ENCODE peak calls at places on chromosomes 11 and 22, in ten cellular contexts. One of them, this sample, is unnamed.

GRCh38 chr11:70568504-70569172 is 170.3 kb downstream of the CTTN start:
- DNase-seq in adrenal gland: no peak
- DNase-seq in effector memory CD4-positive, alpha-beta T cell: no peak
- DNase-seq in transverse colon: peak; percentile 49
- DNase-seq in tibial nerve: no peak
- DNase-seq in neuronal stem cell: no peak
- DNase-seq in cardiac muscle cell: peak; percentile 56
- DNase-seq in IMR-90: peak; percentile 24
- DNase-seq in uterus: peak; percentile 27
- DNase-seq in upper lobe of right lung: peak; percentile 67
- DNase-seq in this sample: peak; percentile 53

GRCh38 chr11:35210886-35211546 is 72.0 kb downstream of the CD44 start:
- DNase-seq in adrenal gland: no peak
- DNase-seq in effector memory CD4-positive, alpha-beta T cell: no peak
- DNase-seq in transverse colon: no peak
- DNase-seq in tibial nerve: no peak
- DNase-seq in neuronal stem cell: no peak
- DNase-seq in cardiac muscle cell: no peak
- DNase-seq in IMR-90: no peak
- DNase-seq in uterus: no peak
- DNase-seq in upper lobe of right lung: no peak
- DNase-seq in this sample: no peak

GRCh38 chr11:9753031-9753430 is 89.2 kb downstream of the SWAP70 start:
- DNase-seq in adrenal gland: no peak
- DNase-seq in effector memory CD4-positive, alpha-beta T cell: no peak
- DNase-seq in transverse colon: no peak
- DNase-seq in tibial nerve: no peak
- DNase-seq in neuronal stem cell: no peak
- DNase-seq in cardiac muscle cell: no peak
- DNase-seq in IMR-90: peak; percentile 83
- DNase-seq in uterus: no peak
- DNase-seq in upper lobe of right lung: no peak
- DNase-seq in this sample: no peak

GRCh38 chr11:55849037-55849436 is 10.5 kb downstream of the OR5D16 start:
- DNase-seq in adrenal gland: no peak
- DNase-seq in effector memory CD4-positive, alpha-beta T cell: no peak
- DNase-seq in transverse colon: no peak
- DNase-seq in tibial nerve: no peak
- DNase-seq in neuronal stem cell: no peak
- DNase-seq in cardiac muscle cell: no peak
- DNase-seq in IMR-90: no peak
- DNase-seq in uterus: no peak
- DNase-seq in upper lobe of right lung: no peak
- DNase-seq in this sample: no peak

GRCh38 chr11:35138058-35138457 is 913 bp upstream of the CD44 start:
- DNase-seq in adrenal gland: no peak
- DNase-seq in effector memory CD4-positive, alpha-beta T cell: no peak
- DNase-seq in transverse colon: no peak
- DNase-seq in tibial nerve: no peak
- DNase-seq in neuronal stem cell: no peak
- DNase-seq in cardiac muscle cell: no peak
- DNase-seq in IMR-90: no peak
- DNase-seq in uterus: no peak
- DNase-seq in upper lobe of right lung: no peak
- DNase-seq in this sample: no peak

GRCh38 chr11:111937859-111938258 is 716 bp downstream of the DIXDC1 start:
- DNase-seq in adrenal gland: no peak
- DNase-seq in effector memory CD4-positive, alpha-beta T cell: no peak
- DNase-seq in transverse colon: no peak
- DNase-seq in tibial nerve: no peak
- DNase-seq in neuronal stem cell: no peak
- DNase-seq in cardiac muscle cell: no peak
- DNase-seq in IMR-90: no peak
- DNase-seq in uterus: no peak
- DNase-seq in upper lobe of right lung: no peak
- DNase-seq in this sample: no peak

GRCh38 chr22:36411589-36412258 is 24.0 kb upstream of the MYH9 start:
- DNase-seq in adrenal gland: no peak
- DNase-seq in effector memory CD4-positive, alpha-beta T cell: no peak
- DNase-seq in transverse colon: peak; percentile 70
- DNase-seq in tibial nerve: no peak
- DNase-seq in neuronal stem cell: no peak
- DNase-seq in cardiac muscle cell: no peak
- DNase-seq in IMR-90: no peak
- DNase-seq in uterus: no peak
- DNase-seq in upper lobe of right lung: no peak
- DNase-seq in this sample: no peak

GRCh38 chr11:299081-299891 is at the start of gene IFITM5:
- DNase-seq in adrenal gland: no peak
- DNase-seq in effector memory CD4-positive, alpha-beta T cell: no peak
- DNase-seq in transverse colon: no peak
- DNase-seq in tibial nerve: no peak
- DNase-seq in neuronal stem cell: no peak
- DNase-seq in cardiac muscle cell: no peak
- DNase-seq in IMR-90: no peak
- DNase-seq in uterus: no peak
- DNase-seq in upper lobe of right lung: peak; percentile 64
- DNase-seq in this sample: peak; percentile 13

GRCh38 chr11:2276999-2277328 is 6.6 kb upstream of the ASCL2 start:
- DNase-seq in adrenal gland: peak; percentile 15
- DNase-seq in effector memory CD4-positive, alpha-beta T cell: no peak
- DNase-seq in transverse colon: no peak
- DNase-seq in tibial nerve: no peak
- DNase-seq in neuronal stem cell: no peak
- DNase-seq in cardiac muscle cell: no peak
- DNase-seq in IMR-90: no peak
- DNase-seq in uterus: peak; percentile 18
- DNase-seq in upper lobe of right lung: peak; percentile 30
- DNase-seq in this sample: no peak

GRCh38 chr11:131408011-131408640 is 37.7 kb downstream of the NTM start:
- DNase-seq in adrenal gland: peak; percentile 34
- DNase-seq in effector memory CD4-positive, alpha-beta T cell: no peak
- DNase-seq in transverse colon: no peak
- DNase-seq in tibial nerve: no peak
- DNase-seq in neuronal stem cell: no peak
- DNase-seq in cardiac muscle cell: peak; percentile 27
- DNase-seq in IMR-90: peak; percentile 28
- DNase-seq in uterus: no peak
- DNase-seq in upper lobe of right lung: no peak
- DNase-seq in this sample: peak; percentile 25

GRCh38 chr11:131696584-131697120 is 326.2 kb downstream of the NTM start:
- DNase-seq in adrenal gland: no peak
- DNase-seq in effector memory CD4-positive, alpha-beta T cell: no peak
- DNase-seq in transverse colon: no peak
- DNase-seq in tibial nerve: no peak
- DNase-seq in neuronal stem cell: no peak
- DNase-seq in cardiac muscle cell: no peak
- DNase-seq in IMR-90: no peak
- DNase-seq in uterus: no peak
- DNase-seq in upper lobe of right lung: no peak
- DNase-seq in this sample: no peak

GRCh38 chr11:86050310-86050709 is 18.6 kb downstream of the PICALM start:
- DNase-seq in adrenal gland: no peak
- DNase-seq in effector memory CD4-positive, alpha-beta T cell: no peak
- DNase-seq in transverse colon: no peak
- DNase-seq in tibial nerve: no peak
- DNase-seq in neuronal stem cell: no peak
- DNase-seq in cardiac muscle cell: no peak
- DNase-seq in IMR-90: no peak
- DNase-seq in uterus: no peak
- DNase-seq in upper lobe of right lung: no peak
- DNase-seq in this sample: no peak

GRCh38 chr11:17381156-17381555 is 7.3 kb downstream of the KCNJ11 start:
- DNase-seq in adrenal gland: no peak
- DNase-seq in effector memory CD4-positive, alpha-beta T cell: no peak
- DNase-seq in transverse colon: no peak
- DNase-seq in tibial nerve: no peak
- DNase-seq in neuronal stem cell: no peak
- DNase-seq in cardiac muscle cell: no peak
- DNase-seq in IMR-90: peak; percentile 62
- DNase-seq in uterus: no peak
- DNase-seq in upper lobe of right lung: no peak
- DNase-seq in this sample: no peak

GRCh38 chr11:57804466-57804865 is 42.9 kb downstream of the CTNND1 start:
- DNase-seq in adrenal gland: no peak
- DNase-seq in effector memory CD4-positive, alpha-beta T cell: no peak
- DNase-seq in transverse colon: no peak
- DNase-seq in tibial nerve: no peak
- DNase-seq in neuronal stem cell: no peak
- DNase-seq in cardiac muscle cell: no peak
- DNase-seq in IMR-90: peak; percentile 22
- DNase-seq in uterus: no peak
- DNase-seq in upper lobe of right lung: no peak
- DNase-seq in this sample: no peak

GRCh38 chr11:123063396-123064267 is 1.7 kb upstream of the HSPA8 start:
- DNase-seq in adrenal gland: peak; percentile 65
- DNase-seq in effector memory CD4-positive, alpha-beta T cell: no peak
- DNase-seq in transverse colon: peak; percentile 52
- DNase-seq in tibial nerve: peak; percentile 63
- DNase-seq in neuronal stem cell: no peak
- DNase-seq in cardiac muscle cell: no peak
- DNase-seq in IMR-90: peak; percentile 59
- DNase-seq in uterus: peak; percentile 32
- DNase-seq in upper lobe of right lung: no peak
- DNase-seq in this sample: no peak

GRCh38 chr11:80727315-80727714 is 1286.5 kb upstream of the TENM4 start:
- DNase-seq in adrenal gland: no peak
- DNase-seq in effector memory CD4-positive, alpha-beta T cell: no peak
- DNase-seq in transverse colon: no peak
- DNase-seq in tibial nerve: no peak
- DNase-seq in neuronal stem cell: peak; percentile 8
- DNase-seq in cardiac muscle cell: peak; percentile 33
- DNase-seq in IMR-90: no peak
- DNase-seq in uterus: no peak
- DNase-seq in upper lobe of right lung: no peak
- DNase-seq in this sample: no peak

GRCh38 chr11:92267968-92268367 is 43.4 kb downstream of the FAT3 start:
- DNase-seq in adrenal gland: no peak
- DNase-seq in effector memory CD4-positive, alpha-beta T cell: no peak
- DNase-seq in transverse colon: no peak
- DNase-seq in tibial nerve: no peak
- DNase-seq in neuronal stem cell: no peak
- DNase-seq in cardiac muscle cell: no peak
- DNase-seq in IMR-90: no peak
- DNase-seq in uterus: no peak
- DNase-seq in upper lobe of right lung: no peak
- DNase-seq in this sample: no peak

GRCh38 chr22:42270178-42270511 is 308 bp downstream of the TCF20 start:
- DNase-seq in adrenal gland: no peak
- DNase-seq in effector memory CD4-positive, alpha-beta T cell: no peak
- DNase-seq in transverse colon: no peak
- DNase-seq in tibial nerve: no peak
- DNase-seq in neuronal stem cell: no peak
- DNase-seq in cardiac muscle cell: no peak
- DNase-seq in IMR-90: no peak
- DNase-seq in uterus: no peak
- DNase-seq in upper lobe of right lung: no peak
- DNase-seq in this sample: no peak

GRCh38 chr11:94876645-94877445 is 96.5 kb downstream of the CWC15 start:
- DNase-seq in adrenal gland: peak; percentile 74
- DNase-seq in effector memory CD4-positive, alpha-beta T cell: no peak
- DNase-seq in transverse colon: peak; percentile 60
- DNase-seq in tibial nerve: peak; percentile 72
- DNase-seq in neuronal stem cell: no peak
- DNase-seq in cardiac muscle cell: peak; percentile 42
- DNase-seq in IMR-90: peak; percentile 98
- DNase-seq in uterus: peak; percentile 86
- DNase-seq in upper lobe of right lung: peak; percentile 76
- DNase-seq in this sample: peak; percentile 79

DNA sequence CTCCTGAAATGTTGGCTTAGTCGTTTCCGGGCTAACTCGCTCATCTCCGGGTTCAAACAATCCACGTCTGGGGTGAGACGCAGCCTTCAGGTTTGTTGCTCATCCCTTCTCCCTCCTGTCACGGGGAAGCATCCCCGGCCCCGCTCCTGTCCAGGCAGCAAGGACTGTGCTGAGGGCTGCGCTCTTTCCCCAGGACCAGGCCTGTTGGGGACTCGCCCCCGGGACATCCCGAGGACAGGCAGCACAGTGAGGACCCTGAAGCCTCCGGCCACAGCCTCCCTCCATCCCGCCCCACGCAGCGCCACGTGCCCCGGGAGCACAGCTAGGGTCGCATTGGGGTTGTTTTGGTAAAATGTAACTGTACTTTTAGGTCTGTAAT is 252.0 kb downstream of the BRD1 start:
- DNase-seq in adrenal gland: no peak
- DNase-seq in effector memory CD4-positive, alpha-beta T cell: no peak
- DNase-seq in transverse colon: no peak
- DNase-seq in tibial nerve: no peak
- DNase-seq in neuronal stem cell: no peak
- DNase-seq in cardiac muscle cell: no peak
- DNase-seq in IMR-90: no peak
- DNase-seq in uterus: no peak
- DNase-seq in upper lobe of right lung: no peak
- DNase-seq in this sample: no peak
- H3K9me3 ChIP-seq in adrenal gland: no peaks in the 10 kb centered on the region
- H3K9me3 ChIP-seq in effector memory CD4-positive, alpha-beta T cell: no peaks in the 10 kb centered on the region
- H3K9me3 ChIP-seq in transverse colon: no peaks in the 10 kb centered on the region
- H3K9me3 ChIP-seq in tibial nerve: no peaks in the 10 kb centered on the region
- H3K9me3 ChIP-seq in neuronal stem cell: peaks cover 6% of the 10 kb centered on the region
- H3K9me3 ChIP-seq in cardiac muscle cell: no peaks in the 10 kb centered on the region
- H3K9me3 ChIP-seq in IMR-90: peaks cover 53% of the 10 kb centered on the region
- H3K9me3 ChIP-seq in uterus: no peaks in the 10 kb centered on the region
- H3K9me3 ChIP-seq in upper lobe of right lung: no peaks in the 10 kb centered on the region
- H3K9me3 ChIP-seq in this sample: peaks cover 17% of the 10 kb centered on the region

GRCh38 chr22:49020314-49020713 is 807.4 kb downstream of the BRD1 start:
- DNase-seq in adrenal gland: peak; percentile 5
- DNase-seq in effector memory CD4-positive, alpha-beta T cell: no peak
- DNase-seq in transverse colon: no peak
- DNase-seq in tibial nerve: no peak
- DNase-seq in neuronal stem cell: no peak
- DNase-seq in cardiac muscle cell: no peak
- DNase-seq in IMR-90: no peak
- DNase-seq in uterus: no peak
- DNase-seq in upper lobe of right lung: no peak
- DNase-seq in this sample: no peak
- H3K9me3 ChIP-seq in adrenal gland: no peaks in the 10 kb centered on the region
- H3K9me3 ChIP-seq in effector memory CD4-positive, alpha-beta T cell: no peaks in the 10 kb centered on the region
- H3K9me3 ChIP-seq in transverse colon: no peaks in the 10 kb centered on the region
- H3K9me3 ChIP-seq in tibial nerve: no peaks in the 10 kb centered on the region
- H3K9me3 ChIP-seq in neuronal stem cell: no peaks in the 10 kb centered on the region
- H3K9me3 ChIP-seq in cardiac muscle cell: no peaks in the 10 kb centered on the region
- H3K9me3 ChIP-seq in IMR-90: peaks cover 61% of the 10 kb centered on the region
- H3K9me3 ChIP-seq in uterus: no peaks in the 10 kb centered on the region
- H3K9me3 ChIP-seq in upper lobe of right lung: no peaks in the 10 kb centered on the region
- H3K9me3 ChIP-seq in this sample: no peaks in the 10 kb centered on the region

GRCh38 chr22:47372111-47372581 is 609.7 kb downstream of the TBC1D22A start:
- DNase-seq in adrenal gland: no peak
- DNase-seq in effector memory CD4-positive, alpha-beta T cell: no peak
- DNase-seq in transverse colon: no peak
- DNase-seq in tibial nerve: no peak
- DNase-seq in neuronal stem cell: no peak
- DNase-seq in cardiac muscle cell: no peak
- DNase-seq in IMR-90: no peak
- DNase-seq in uterus: peak; percentile 7
- DNase-seq in upper lobe of right lung: no peak
- DNase-seq in this sample: no peak
- H3K9me3 ChIP-seq in adrenal gland: no peaks in the 10 kb centered on the region
- H3K9me3 ChIP-seq in effector memory CD4-positive, alpha-beta T cell: no peaks in the 10 kb centered on the region
- H3K9me3 ChIP-seq in transverse colon: no peaks in the 10 kb centered on the region
- H3K9me3 ChIP-seq in tibial nerve: no peaks in the 10 kb centered on the region
- H3K9me3 ChIP-seq in neuronal stem cell: peaks cover 81% of the 10 kb centered on the region
- H3K9me3 ChIP-seq in cardiac muscle cell: peaks cover 2% of the 10 kb centered on the region
- H3K9me3 ChIP-seq in IMR-90: peaks cover 6% of the 10 kb centered on the region
- H3K9me3 ChIP-seq in uterus: no peaks in the 10 kb centered on the region
- H3K9me3 ChIP-seq in upper lobe of right lung: no peaks in the 10 kb centered on the region
- H3K9me3 ChIP-seq in this sample: no peaks in the 10 kb centered on the region

GRCh38 chr11:22089609-22090008 is 103.3 kb upstream of the ANO5 start:
- DNase-seq in adrenal gland: no peak
- DNase-seq in effector memory CD4-positive, alpha-beta T cell: no peak
- DNase-seq in transverse colon: no peak
- DNase-seq in tibial nerve: no peak
- DNase-seq in neuronal stem cell: no peak
- DNase-seq in cardiac muscle cell: no peak
- DNase-seq in IMR-90: no peak
- DNase-seq in uterus: no peak
- DNase-seq in upper lobe of right lung: no peak
- DNase-seq in this sample: no peak
- H3K9me3 ChIP-seq in adrenal gland: no peaks in the 10 kb centered on the region
- H3K9me3 ChIP-seq in effector memory CD4-positive, alpha-beta T cell: no peaks in the 10 kb centered on the region
- H3K9me3 ChIP-seq in transverse colon: no peaks in the 10 kb centered on the region
- H3K9me3 ChIP-seq in tibial nerve: no peaks in the 10 kb centered on the region
- H3K9me3 ChIP-seq in neuronal stem cell: peaks cover 2% of the 10 kb centered on the region
- H3K9me3 ChIP-seq in cardiac muscle cell: no peaks in the 10 kb centered on the region
- H3K9me3 ChIP-seq in IMR-90: peaks cover 5% of the 10 kb centered on the region
- H3K9me3 ChIP-seq in uterus: no peaks in the 10 kb centered on the region
- H3K9me3 ChIP-seq in upper lobe of right lung: no peaks in the 10 kb centered on the region
- H3K9me3 ChIP-seq in this sample: no peaks in the 10 kb centered on the region